ENCODE peak calls at places on chromosomes 12 and 14, in eight cellular contexts. K is HL-60; P is CD8-positive, alpha-beta T cell; A is stomach; V is effector memory CD4-positive, alpha-beta T cell; Q is PC-9; C is aorta; B is hepatocyte. L is an unnamed sample.

GRCh38 chr12:132593938-132594358 is 16.4 kb downstream of the LRCOL1 start:
- DNase-seq in K (peak), P (no peak), A (peak), V (no peak), Q (peak), C (peak), B (peak), L (peak)

GRCh38 chr12:21221778-21222177 is 90.8 kb downstream of the SLCO1B1 start:
- DNase-seq in K (no peak), P (no peak), A (no peak), V (no peak), Q (no peak), C (no peak), B (no peak), L (no peak)

GRCh38 chr12:28755027-28755426 is 394.1 kb upstream of the FAR2 start:
- DNase-seq in K (no peak), P (no peak), A (no peak), V (no peak), Q (no peak), C (no peak), B (no peak), L (no peak)

GRCh38 chr12:94404854-94405253 is 54.8 kb downstream of the CEP83 start:
- DNase-seq in K (no peak), P (no peak), A (no peak), V (no peak), Q (no peak), C (no peak), B (no peak), L (no peak)

GRCh38 chr12:49662998-49663843 is 39.9 kb downstream of the PRPF40B start:
- DNase-seq in K (peak), P (peak), A (no peak), V (peak), Q (no peak), C (peak), B (peak), L (no peak)

GRCh38 chr12:123757555-123757954 is 4.5 kb upstream of the DNAH10 start:
- DNase-seq in K (no peak), P (no peak), A (no peak), V (no peak), Q (no peak), C (peak), B (no peak), L (no peak)

GRCh38 chr12:96073346-96074336 is 38.3 kb upstream of the LTA4H start:
- DNase-seq in K (peak), P (no peak), A (no peak), V (no peak), Q (peak), C (no peak), B (no peak), L (no peak)

GRCh38 chr14:39430762-39431415 is 1.3 kb downstream of the FBXO33 start:
- DNase-seq in K (peak), P (no peak), A (no peak), V (no peak), Q (no peak), C (peak), B (no peak), L (no peak)

GRCh38 chr12:1594045-1594294 is 411 bp downstream of the FBXL14 start:
- DNase-seq in K (peak), P (no peak), A (peak), V (no peak), Q (peak), C (peak), B (no peak), L (peak)

GRCh38 chr12:52082026-52082667 is 2.6 kb downstream of the SMIM41 start:
- DNase-seq in K (no peak), P (no peak), A (no peak), V (no peak), Q (no peak), C (no peak), B (peak), L (no peak)

GRCh38 chr12:52341066-52341580 is 19.9 kb upstream of the KRT83 start:
- DNase-seq in K (no peak), P (no peak), A (no peak), V (no peak), Q (no peak), C (no peak), B (no peak), L (no peak)

GRCh38 chr14:50000215-50001145 is 107.6 kb downstream of the ARF6 start:
- DNase-seq in K (peak), P (peak), A (peak), V (peak), Q (no peak), C (peak), B (peak), L (no peak)

GRCh38 chr12:7107181-7108041 is 1.6 kb downstream of the C1RL start:
- DNase-seq in K (peak), P (no peak), A (no peak), V (no peak), Q (no peak), C (no peak), B (no peak), L (no peak)

GRCh38 chr12:80632835-80633234 is 74.6 kb upstream of the MYF6 start:
- DNase-seq in K (no peak), P (no peak), A (no peak), V (no peak), Q (no peak), C (peak), B (peak), L (no peak)

GRCh38 chr14:24425704-24426103 is 3.8 kb downstream of the CBLN3 start:
- DNase-seq in K (no peak), P (no peak), A (no peak), V (no peak), Q (no peak), C (no peak), B (peak), L (no peak)

GRCh38 chr12:33180921-33181320 is 258.7 kb downstream of the SYT10 start:
- DNase-seq in K (no peak), P (no peak), A (no peak), V (no peak), Q (peak), C (no peak), B (no peak), L (no peak)

GRCh38 chr12:72006766-72007165 is 68.1 kb downstream of the TPH2 start:
- DNase-seq in K (no peak), P (no peak), A (no peak), V (no peak), Q (no peak), C (no peak), B (no peak), L (no peak)

GRCh38 chr12:19515179-19515578 is 75.9 kb downstream of the AEBP2 start:
- DNase-seq in K (no peak), P (no peak), A (no peak), V (no peak), Q (peak), C (no peak), B (no peak), L (no peak)

GRCh38 chr12:19518209-19518608 is 78.9 kb downstream of the AEBP2 start:
- DNase-seq in K (no peak), P (no peak), A (no peak), V (no peak), Q (no peak), C (no peak), B (no peak), L (no peak)

GRCh38 chr12:19520646-19521045 is 81.4 kb downstream of the AEBP2 start:
- DNase-seq in K (no peak), P (no peak), A (no peak), V (no peak), Q (no peak), C (no peak), B (no peak), L (no peak)

DNA sequence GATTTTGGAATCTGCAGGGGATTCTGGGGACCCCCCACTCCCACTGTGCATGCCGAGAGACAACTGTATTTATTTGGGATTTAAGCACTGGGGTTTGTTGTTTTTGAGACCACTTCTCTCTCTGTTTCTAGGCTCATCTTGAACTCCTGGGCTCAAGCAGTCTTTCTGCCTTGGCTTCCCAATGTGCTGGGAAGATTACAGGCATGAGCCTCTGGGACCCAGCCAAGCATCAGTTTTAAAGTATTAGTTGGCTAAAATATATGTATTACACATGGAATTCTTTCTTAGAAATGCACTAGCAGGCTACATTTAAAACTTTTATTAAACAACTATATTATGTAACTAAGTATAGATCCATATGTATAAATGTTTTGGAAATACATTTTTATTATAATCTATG is 78.3 kb downstream of the AEBP2 start:
- DNase-seq in K (no peak), P (no peak), A (no peak), V (no peak), Q (no peak), C (no peak), B (no peak), L (no peak)
- H3K4me3 ChIP-seq in K (no peak), P (no peak), A (no peak), V (no peak), Q (no peak), C (no peak), B (no peak), L (no peak)

DNA sequence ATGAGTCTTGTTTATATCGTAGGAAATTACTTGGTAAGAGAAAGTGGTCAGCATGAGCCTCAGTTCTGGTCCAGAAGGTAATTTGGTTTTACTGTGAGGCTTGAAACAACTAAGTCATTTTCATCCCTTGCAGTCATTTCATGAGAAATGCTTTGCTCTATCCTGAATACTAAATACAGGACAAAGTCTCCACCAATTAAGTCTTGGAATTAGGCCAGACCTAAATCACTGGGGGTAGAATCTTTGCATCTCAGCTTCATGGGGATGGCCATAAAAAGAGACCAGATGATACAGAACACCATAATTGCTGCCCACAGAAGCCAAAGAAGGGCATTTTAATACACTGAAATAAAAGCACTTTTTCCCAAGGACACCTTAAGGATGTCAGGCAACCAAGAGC is 277.8 kb upstream of the DCN start:
- DNase-seq in K (no peak), P (no peak), A (no peak), V (no peak), Q (no peak), C (no peak), B (no peak), L (no peak)
- H3K4me3 ChIP-seq in K (no peak), P (no peak), A (no peak), V (no peak), Q (no peak), C (no peak), B (no peak), L (no peak)

GRCh38 chr14:46377305-46377704 is 274.3 kb downstream of the RPL10L start:
- DNase-seq in K (no peak), P (no peak), A (no peak), V (no peak), Q (peak), C (no peak), B (no peak), L (no peak)

GRCh38 chr14:46384611-46385010 is 267.0 kb downstream of the RPL10L start:
- DNase-seq in K (no peak), P (no peak), A (no peak), V (no peak), Q (no peak), C (no peak), B (no peak), L (no peak)

GRCh38 chr14:46378248-46378647 is 273.3 kb downstream of the RPL10L start:
- DNase-seq in K (no peak), P (no peak), A (no peak), V (no peak), Q (no peak), C (no peak), B (no peak), L (no peak)

DNA sequence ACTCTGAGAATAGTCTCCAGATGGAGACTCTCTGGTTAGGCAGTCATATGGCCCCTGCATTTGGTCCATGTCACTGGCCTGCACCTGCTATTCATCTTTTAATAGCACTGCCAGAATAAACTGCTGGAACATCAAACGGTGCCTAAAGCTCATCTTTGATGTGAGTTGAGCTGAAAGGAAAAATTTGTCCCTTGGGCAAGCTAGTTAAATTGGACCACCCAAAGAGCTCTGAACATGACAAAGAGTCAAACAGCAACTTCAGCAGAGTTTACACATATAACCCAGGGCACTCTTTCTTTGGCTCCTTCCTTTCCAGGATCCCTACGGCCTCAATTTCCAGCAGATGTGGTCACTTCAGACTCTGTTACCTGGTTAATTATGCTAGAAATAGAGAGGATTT is 269.9 kb downstream of the RPL10L start:
- DNase-seq in K (no peak), P (no peak), A (no peak), V (no peak), Q (no peak), C (no peak), B (no peak), L (no peak)
- H3K4me3 ChIP-seq in K (no peak), P (no peak), A (no peak), V (no peak), Q (no peak), C (no peak), B (no peak), L (no peak)

DNA sequence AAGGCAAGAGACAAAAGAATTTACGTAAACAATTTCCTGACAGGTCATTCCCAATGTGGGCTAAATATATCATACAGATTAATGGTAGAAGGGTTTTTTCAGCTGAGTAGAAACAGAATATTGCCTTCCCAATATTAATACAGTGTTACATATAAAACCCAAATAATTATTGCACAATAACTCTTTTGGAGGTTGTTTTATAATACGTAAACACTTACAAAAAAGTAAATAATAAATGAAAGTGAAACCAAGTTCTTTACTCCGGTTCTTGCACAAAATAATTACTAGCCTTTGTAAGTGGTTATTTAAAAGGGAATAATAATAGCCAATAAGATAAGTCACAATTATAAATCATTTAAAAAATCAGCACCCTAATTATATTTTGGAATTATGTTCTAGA is 118.6 kb upstream of the SSTR1 start:
- DNase-seq in K (no peak), P (no peak), A (no peak), V (no peak), Q (no peak), C (no peak), B (no peak), L (no peak)
- H3K4me3 ChIP-seq in K (no peak), P (peak), A (peak), V (peak), Q (no peak), C (no peak), B (no peak), L (no peak)

GRCh38 chr14:54567224-54567633 is 301 bp downstream of the SAMD4A start:
- DNase-seq in K (no peak), P (no peak), A (peak), V (no peak), Q (no peak), C (peak), B (peak), L (peak)

GRCh38 chr14:54570047-54570446 is 3.1 kb downstream of the SAMD4A start:
- DNase-seq in K (no peak), P (no peak), A (no peak), V (no peak), Q (no peak), C (no peak), B (no peak), L (no peak)

GRCh38 chr14:54570651-54571415 is 3.9 kb downstream of the SAMD4A start:
- DNase-seq in K (no peak), P (no peak), A (no peak), V (no peak), Q (no peak), C (no peak), B (no peak), L (no peak)

GRCh38 chr14:54567634-54568561 is 970 bp downstream of the SAMD4A start:
- DNase-seq in K (peak), P (peak), A (peak), V (peak), Q (peak), C (peak), B (peak), L (peak)

DNA sequence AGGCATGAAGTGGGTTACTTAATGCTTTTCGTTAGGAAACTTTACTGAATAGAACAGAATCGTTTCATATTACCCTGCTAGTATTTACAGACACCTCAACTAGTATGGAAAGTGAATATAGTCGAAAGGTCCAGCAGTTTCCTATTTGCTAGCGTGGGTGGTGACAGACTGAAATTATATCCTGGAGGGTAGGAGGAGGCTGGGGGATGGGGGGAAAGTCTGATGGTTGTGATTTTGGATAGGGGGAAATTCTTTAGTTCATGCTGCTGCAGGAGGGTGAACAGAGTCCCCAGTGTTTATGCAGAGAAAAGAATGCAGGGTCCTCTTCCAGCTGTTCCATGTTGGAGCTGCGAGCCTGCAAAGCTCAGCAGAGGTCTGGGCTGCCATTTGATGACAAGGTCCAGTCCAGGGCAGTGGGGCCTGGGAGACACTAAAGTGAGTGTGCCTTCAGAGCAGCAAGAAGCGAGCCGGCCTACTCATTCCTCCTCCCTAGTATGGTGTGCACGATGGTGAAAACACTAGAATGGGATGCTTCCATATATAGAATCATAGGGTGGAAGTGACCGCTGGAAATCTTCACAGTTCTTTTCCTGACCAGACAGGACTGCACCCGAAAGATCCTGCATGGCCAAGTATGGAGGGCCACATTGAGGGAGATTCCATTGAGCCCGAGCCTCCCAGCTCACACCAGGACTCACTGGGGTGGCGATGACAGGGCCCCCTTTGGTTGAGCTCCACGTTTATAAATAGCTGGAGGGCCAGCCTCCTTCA is 2.1 kb downstream of the SAMD4A start:
- DNase-seq in K (no peak), P (no peak), A (no peak), V (no peak), Q (no peak), C (peak), B (peak), L (no peak)
- H3K4me3 ChIP-seq in K (no peak), P (no peak), A (peak), V (no peak), Q (peak), C (peak), B (peak), L (no peak)

GRCh38 chr12:22435583-22435982 is 101.1 kb upstream of the ST8SIA1 start:
- DNase-seq in K (no peak), P (no peak), A (no peak), V (no peak), Q (no peak), C (no peak), B (no peak), L (no peak)

GRCh38 chr12:22431693-22432251 is 97.3 kb upstream of the ST8SIA1 start:
- DNase-seq in K (no peak), P (no peak), A (no peak), V (no peak), Q (no peak), C (no peak), B (no peak), L (no peak)

GRCh38 chr12:22437031-22437806 is 102.7 kb upstream of the ST8SIA1 start:
- DNase-seq in K (no peak), P (no peak), A (no peak), V (no peak), Q (peak), C (no peak), B (peak), L (no peak)
- H3K4me3 ChIP-seq in K (no peak), P (no peak), A (no peak), V (no peak), Q (peak), C (no peak), B (no peak), L (no peak)